ENCODE peak calls at places on chromosomes 5 and 9, in six cellular contexts. T, I, Q, J, U and M are unnamed samples.

GRCh38 chr5:53167836-53168235 is 58.3 kb upstream of the MOCS2 start:
- DNase-seq in I (no peak), Q (peak), U (peak), J (no peak), T (no peak), M (no peak)

GRCh38 chr5:56279979-56280378 is 46.8 kb upstream of the ANKRD55 start:
- DNase-seq in I (no peak), Q (no peak), U (peak), J (no peak), T (no peak), M (peak)

GRCh38 chr5:157670662-157671591 is at the start of gene C5orf52:
- DNase-seq in J (no peak), U (peak), T (peak), I (peak), Q (peak), M (peak)

GRCh38 chr9:78982849-78983248 is 588.9 kb upstream of the TLE4 start:
- DNase-seq in I (no peak), T (peak), Q (no peak), U (no peak), J (no peak), M (peak)

GRCh38 chr5:55918097-55919035 is 67.2 kb downstream of the IL31RA start:
- DNase-seq in U (no peak), J (no peak), Q (no peak), T (no peak), I (no peak), M (no peak)

GRCh38 chr5:83632874-83633273 is 87.8 kb downstream of the HAPLN1 start:
- DNase-seq in J (no peak), I (no peak), U (peak), Q (no peak), T (no peak), M (peak)

GRCh38 chr5:132087176-132087575 is 13.6 kb downstream of the CSF2 start:
- DNase-seq in J (no peak), U (no peak), I (peak), T (peak), Q (no peak), M (no peak)

GRCh38 chr9:71741841-71742648 is 26.3 kb downstream of the CEMIP2 start:
- DNase-seq in T (no peak), Q (no peak), I (no peak), J (no peak), U (no peak), M (peak)

GRCh38 chr9:122192261-122192875 is 32.7 kb downstream of the MORN5 start:
- DNase-seq in Q (no peak), I (peak), T (no peak), U (no peak), J (no peak), M (no peak)

GRCh38 chr5:68398146-68398812 is 182.7 kb downstream of the PIK3R1 start:
- DNase-seq in T (no peak), J (no peak), I (no peak), U (no peak), Q (no peak), M (no peak)

GRCh38 chr5:161719157-161719556 is 33.6 kb downstream of the GABRA6 start:
- DNase-seq in T (no peak), J (no peak), U (no peak), Q (no peak), I (no peak), M (no peak)

GRCh38 chr9:36245906-36246305 is 12.3 kb downstream of the GNE start:
- DNase-seq in J (no peak), I (no peak), T (peak), U (no peak), Q (no peak), M (no peak)

GRCh38 chr5:108655750-108656450 is 91.8 kb upstream of the FER start:
- DNase-seq in U (peak), T (no peak), I (peak), J (no peak), Q (no peak), M (peak)

GRCh38 chr9:125407974-125408900 is 146.6 kb downstream of the GAPVD1 start:
- DNase-seq in Q (peak), I (peak), J (peak), T (peak), U (peak), M (peak)

GRCh38 chr9:87276327-87276841 is 221.3 kb upstream of the DAPK1 start:
- DNase-seq in U (peak), T (no peak), Q (no peak), I (no peak), J (no peak), M (peak)

GRCh38 chr5:162939962-162940361 is 497.4 kb upstream of the CCNG1 start:
- DNase-seq in I (peak), T (no peak), U (no peak), J (no peak), Q (no peak), M (no peak)

GRCh38 chr9:128503870-128504269 is 649 bp upstream of the GLE1 start:
- DNase-seq in U (peak), Q (peak), I (peak), T (peak), J (no peak), M (peak)

GRCh38 chr5:137822158-137822764 is 45.4 kb upstream of the MYOT start:
- DNase-seq in J (no peak), T (peak), Q (no peak), I (peak), U (peak), M (peak)

GRCh38 chr5:34626036-34626435 is 30.1 kb upstream of the RAI14 start:
- DNase-seq in J (no peak), T (no peak), I (peak), U (no peak), Q (no peak), M (peak)